ENCODE peak calls at places on chromosome 11, in five cellular contexts. V, S, I, W and O are unnamed samples.

GRCh38 chr11:118126082-118126838 is 26.4 kb downstream of the SCN4B start:
- DNase-seq in V (no peak), S (no peak), I (no peak), W (no peak), O (no peak)

GRCh38 chr11:64696045-64696444 is 27.0 kb downstream of the NRXN2 start:
- DNase-seq in V (no peak), S (no peak), I (no peak), W (no peak), O (no peak)

GRCh38 chr11:46391186-46391577 is 394 bp downstream of the CHRM4 start:
- DNase-seq in V (no peak), S (no peak), I (no peak), W (no peak), O (no peak)

GRCh38 chr11:35722641-35723040 is 60.1 kb downstream of the TRIM44 start:
- DNase-seq in V (no peak), S (no peak), I (no peak), W (no peak), O (no peak)

GRCh38 chr11:47261291-47261800 is 3.5 kb downstream of the NR1H3 start:
- DNase-seq in V (no peak), S (no peak), I (no peak), W (no peak), O (no peak)

GRCh38 chr11:83118814-83119213 is 38.1 kb upstream of the PCF11 start:
- DNase-seq in V (no peak), S (no peak), I (no peak), W (no peak), O (no peak)

GRCh38 chr11:20616908-20617307 is 17.5 kb downstream of the SLC6A5 start:
- DNase-seq in V (no peak), S (no peak), I (no peak), W (no peak), O (no peak)

GRCh38 chr11:116692318-116693106 is 80.3 kb downstream of the BUD13 start:
- DNase-seq in V (no peak), S (no peak), I (no peak), W (no peak), O (no peak)

GRCh38 chr11:122157540-122158173 is 41.6 kb upstream of the BLID start:
- DNase-seq in V (no peak), S (no peak), I (no peak), W (no peak), O (no peak)